ENCODE peak calls at places on chromosome 11, in five cellular contexts. G is A549, X is thoracic aorta, V is pancreas, E is K562. D is an unnamed sample. For H3K4me1, the result is how much of the 10 kb centered on the place peaks cover.

GRCh38 chr11:70853103-70853830 is 399.1 kb downstream of the SHANK2 start:
- DNase-seq in X (no peak), V (no peak), E (no peak), G (no peak), D (no peak)

GRCh38 chr11:23903044-23903704 is 593.7 kb upstream of the LUZP2 start:
- DNase-seq in V (no peak), E (no peak), X (no peak), G (peak), D (no peak)

GRCh38 chr11:21115999-21116398 is 446.6 kb downstream of the NELL1 start:
- DNase-seq in X (no peak), E (no peak), G (no peak), V (no peak), D (no peak)

GRCh38 chr11:62435741-62436485 is 17.1 kb downstream of the SCGB1A1 start:
- DNase-seq in X (no peak), G (no peak), E (no peak), V (no peak), D (peak)

GRCh38 chr11:125148743-125149142 is 15.8 kb upstream of the PKNOX2 start:
- DNase-seq in G (no peak), V (no peak), X (no peak), E (no peak), D (no peak)

GRCh38 chr11:1939006-1939626 is 8.0 kb upstream of the MRPL23 start:
- DNase-seq in G (no peak), V (peak), X (no peak), E (no peak), D (no peak)

GRCh38 chr11:64225608-64226506 is at the start of the genes NUDT22 and TRPT1:
- DNase-seq in V (peak), G (peak), X (no peak), E (peak), D (peak)

GRCh38 chr11:120780239-120780638 is 243.7 kb upstream of the TBCEL start:
- DNase-seq in V (no peak), G (no peak), E (no peak), X (no peak), D (no peak)

GRCh38 chr11:74493816-74494630 is 499 bp upstream of the LIPT2 start:
- DNase-seq in V (peak), X (no peak), E (no peak), G (peak), D (no peak)

GRCh38 chr11:4464216-4465159 is 15.4 kb downstream of the OR52K2 start:
- DNase-seq in V (no peak), X (no peak), E (no peak), G (peak), D (no peak)

GRCh38 chr11:34790620-34791019 is 125.6 kb downstream of the APIP start:
- DNase-seq in V (no peak), G (no peak), X (no peak), E (no peak), D (no peak)

GRCh38 chr11:4455439-4455838 is 6.3 kb downstream of the OR52K2 start:
- DNase-seq in X (no peak), G (no peak), V (no peak), E (no peak), D (no peak)

GRCh38 chr11:37988031-37988430 is 1390.0 kb upstream of the RAG2 start:
- DNase-seq in X (no peak), G (no peak), V (no peak), E (no peak), D (no peak)

GRCh38 chr11:116488836-116489389 is 283.9 kb downstream of the BUD13 start:
- DNase-seq in V (no peak), E (no peak), X (no peak), G (no peak), D (no peak)

GRCh38 chr11:132284611-132285010 is 914.2 kb downstream of the NTM start:
- DNase-seq in E (no peak), V (no peak), X (no peak), G (no peak), D (no peak)

GRCh38 chr11:76910620-76911414 is 50.1 kb downstream of the ACER3 start:
- DNase-seq in E (no peak), G (no peak), X (no peak), V (peak), D (no peak)

GRCh38 chr11:116420770-116421528 is 351.8 kb downstream of the BUD13 start:
- DNase-seq in X (no peak), E (no peak), V (no peak), G (peak), D (peak)

GRCh38 chr11:131201674-131202073 is 168.7 kb upstream of the NTM start:
- DNase-seq in V (no peak), E (no peak), G (no peak), X (no peak), D (no peak)

GRCh38 chr11:102471474-102471873 is 18.9 kb upstream of the TMEM123 start:
- DNase-seq in V (no peak), G (no peak), X (no peak), E (no peak), D (no peak)

GRCh38 chr11:6326980-6327379 is 6.7 kb upstream of the CAVIN3 start:
- DNase-seq in G (no peak), X (no peak), E (no peak), V (no peak), D (no peak)

GRCh38 chr11:121580154-121580553 is 127.4 kb upstream of the SORL1-AS1 start:
- DNase-seq in E (no peak), G (no peak), V (no peak), X (no peak), D (no peak)

DNA sequence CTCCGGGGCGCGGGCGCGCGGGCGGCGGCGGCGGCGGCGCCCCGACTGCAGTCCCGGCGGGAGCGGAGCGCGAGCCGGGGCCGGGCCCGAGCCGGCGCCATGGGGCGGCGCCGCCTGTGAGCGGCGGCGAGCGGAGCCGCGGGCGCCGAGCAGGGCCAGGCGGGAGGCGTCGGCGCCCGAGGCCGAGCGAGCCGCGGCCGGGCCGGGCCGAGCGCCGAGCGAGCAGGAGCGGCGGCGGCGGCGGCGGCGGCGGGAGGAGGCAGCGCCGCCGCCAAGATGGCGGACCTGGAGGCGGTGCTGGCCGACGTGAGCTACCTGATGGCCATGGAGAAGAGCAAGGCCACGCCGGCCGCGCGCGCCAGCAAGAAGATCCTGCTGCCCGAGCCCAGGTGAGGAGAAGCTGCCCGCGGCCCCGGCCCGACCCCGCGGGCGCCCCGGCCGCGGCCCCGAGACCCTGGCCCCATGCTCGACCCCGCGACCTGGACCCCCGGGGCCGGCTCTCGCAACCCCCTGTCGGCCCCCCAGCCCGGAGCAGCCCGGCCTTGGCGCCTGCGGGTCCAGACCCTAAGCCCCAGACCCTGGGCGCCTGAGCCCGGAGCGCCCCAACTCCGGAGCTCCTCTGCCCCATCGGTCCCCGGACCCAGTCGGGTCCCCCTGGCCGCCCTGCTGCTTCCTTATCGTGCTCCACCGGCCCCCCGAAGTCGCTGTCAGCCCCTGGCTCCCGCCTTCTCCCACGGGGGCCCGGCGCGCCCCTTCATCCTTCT is at the start of gene GRK2:
- DNase-seq in E (peak), X (no peak), V (peak), G (peak), D (no peak)
- H3K4me1 ChIP-seq in E (under half), X (under half), V (under half), G (under half), D (half or more)

DNA sequence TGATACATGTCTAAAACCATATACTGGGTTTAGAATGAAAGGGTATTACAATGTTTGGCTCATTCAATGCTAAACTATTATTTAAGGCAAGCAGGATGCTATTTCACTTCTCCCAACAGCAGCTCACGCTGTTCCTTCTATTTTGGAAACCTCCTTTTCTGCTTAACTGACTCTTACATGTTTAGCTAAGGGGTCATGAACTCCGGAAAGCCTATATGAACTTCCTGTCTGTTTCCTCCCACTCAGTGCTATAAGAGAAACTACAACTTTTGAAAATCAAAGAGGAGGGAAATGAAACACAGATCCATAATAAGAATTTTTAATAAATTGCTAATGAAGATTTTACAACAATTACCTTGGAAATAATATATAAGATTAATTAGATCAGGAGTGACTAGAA is 30.9 kb downstream of the SLC36A4 start:
- DNase-seq in G (no peak), X (no peak), E (no peak), V (no peak), D (no peak)
- H3K4me3 ChIP-seq in G (no peak), X (no peak), E (no peak), V (no peak), D (no peak)

DNA sequence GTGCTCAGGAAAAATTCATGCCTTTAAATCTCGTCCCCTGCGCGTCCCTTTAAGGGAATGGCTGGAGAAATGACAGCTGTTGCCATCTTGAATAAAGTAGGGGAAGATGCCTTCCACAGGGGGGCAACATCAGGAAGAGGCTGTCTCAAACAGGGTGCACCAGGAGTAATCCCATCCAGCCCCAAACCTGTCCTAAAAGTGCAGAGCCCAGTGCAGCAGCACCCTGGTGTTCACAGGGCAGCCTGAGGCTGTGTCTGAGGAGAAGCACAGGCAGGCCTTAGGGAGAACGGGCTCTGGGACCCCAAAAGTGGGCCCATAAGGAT is 10.8 kb upstream of the C11orf96 start:
- DNase-seq in V (no peak), E (no peak), X (no peak), G (peak), D (no peak)
- H3K27ac ChIP-seq in V (no peak), E (no peak), X (no peak), G (no peak), D (peak)

GRCh38 chr11:59012942-59013256 is 73.2 kb upstream of the GLYATL1B start:
- DNase-seq in V (peak), G (no peak), E (no peak), X (no peak), D (no peak)
- H3K4me1 ChIP-seq in V (under half), G (under half), E (under half), X (under half), D (under half)

GRCh38 chr11:794766-795637 is 3.1 kb downstream of the SLC25A22 start:
- DNase-seq in G (no peak), E (no peak), X (no peak), V (peak), D (peak)
- H3K4me3 ChIP-seq in G (no peak), E (peak), X (peak), V (peak), D (peak)

GRCh38 chr11:75783416-75784084 is 15.0 kb downstream of the DGAT2 start:
- DNase-seq in V (no peak), E (no peak), X (no peak), G (no peak), D (no peak)
- H3K27ac ChIP-seq in V (no peak), E (no peak), X (no peak), G (no peak), D (no peak)

DNA sequence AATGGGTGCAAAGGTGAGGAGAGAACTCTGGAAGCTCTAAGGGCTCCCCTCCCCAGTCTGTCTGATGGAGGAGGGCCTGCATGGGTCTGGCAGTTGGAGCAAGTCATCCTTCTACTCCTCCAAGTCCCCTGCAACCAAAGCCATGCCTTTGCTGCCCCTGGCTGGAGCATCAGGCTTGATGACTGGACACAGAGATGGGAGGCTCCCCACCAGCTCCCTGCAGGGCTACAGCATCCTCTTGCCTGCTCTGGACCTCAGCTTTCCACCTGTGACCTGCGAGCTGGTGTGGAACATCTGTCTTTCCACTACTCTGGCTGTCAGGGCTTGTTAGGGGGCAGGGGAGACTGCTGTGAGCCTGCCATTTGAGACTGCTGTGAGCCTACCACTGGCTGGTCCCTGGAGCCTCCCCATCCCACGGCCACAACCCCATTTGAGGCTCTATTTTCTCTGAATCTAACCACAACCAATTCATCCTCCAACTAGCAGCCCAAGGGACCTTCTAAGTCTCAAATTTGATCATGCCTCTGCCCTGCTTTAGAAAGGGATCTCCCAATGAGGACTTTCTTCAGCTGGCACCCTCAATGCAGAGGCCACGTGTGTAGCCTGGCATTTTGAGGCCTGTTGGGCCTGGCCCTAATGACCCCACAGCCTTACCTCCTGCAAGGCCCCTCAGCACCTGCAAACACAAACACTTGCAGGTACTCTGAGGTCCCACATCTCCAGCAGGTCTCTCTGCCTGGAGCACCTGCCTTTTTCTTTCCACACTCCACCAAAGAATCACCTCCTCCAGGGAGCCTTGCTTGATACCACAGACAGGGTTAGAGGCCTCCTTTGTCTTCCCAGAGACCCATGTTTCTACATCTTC is 9.9 kb downstream of the P2RY6 start:
- DNase-seq in V (no peak), G (no peak), E (no peak), X (no peak), D (no peak)
- H3K4me1 ChIP-seq in V (under half), G (under half), E (under half), X (under half), D (under half)

GRCh38 chr11:78310500-78310909 is 107.1 kb downstream of the GAB2 start:
- DNase-seq in X (peak), E (no peak), V (no peak), G (no peak), D (peak)
- H3K4me3 ChIP-seq in X (peak), E (no peak), V (no peak), G (no peak), D (no peak)

DNA sequence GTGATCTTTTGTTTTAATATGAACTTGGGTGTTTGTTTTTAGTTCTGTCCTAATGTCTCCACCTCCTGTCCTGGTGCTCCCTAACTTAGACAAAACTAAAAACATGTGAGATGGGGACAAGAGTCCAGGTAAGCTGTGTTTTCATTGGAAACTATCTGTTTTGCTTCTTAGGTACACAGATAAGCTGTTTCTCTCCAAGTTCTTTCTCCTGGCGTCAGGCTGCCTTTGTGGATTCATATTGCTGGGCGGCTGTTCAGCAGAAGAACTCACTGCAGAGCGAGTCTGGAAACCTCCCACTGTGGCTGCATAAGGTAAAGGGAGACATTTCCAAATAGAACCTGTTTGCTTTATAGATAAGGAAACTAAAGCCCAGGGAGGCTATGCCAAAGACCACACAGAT is 24.7 kb downstream of the PANX1 start:
- DNase-seq in E (no peak), X (no peak), V (no peak), G (no peak), D (no peak)
- H3K27ac ChIP-seq in E (no peak), X (peak), V (no peak), G (no peak), D (no peak)

GRCh38 chr11:16785520-16786128 is 47.2 kb downstream of the C11orf58 start:
- DNase-seq in E (peak), V (peak), X (no peak), G (peak), D (peak)

GRCh38 chr11:16784671-16785070 is 46.2 kb downstream of the C11orf58 start:
- DNase-seq in V (no peak), E (no peak), G (no peak), X (no peak), D (peak)

GRCh38 chr11:16787035-16787744 is 48.7 kb downstream of the C11orf58 start:
- DNase-seq in X (no peak), V (no peak), E (no peak), G (no peak), D (peak)

GRCh38 chr11:16784097-16784496 is 45.6 kb downstream of the C11orf58 start:
- DNase-seq in X (no peak), V (no peak), E (no peak), G (no peak), D (no peak)

GRCh38 chr11:16786131-16786530 is 47.7 kb downstream of the C11orf58 start:
- DNase-seq in E (no peak), V (no peak), X (no peak), G (no peak), D (no peak)
- H3K4me1 ChIP-seq in E (under half), V (under half), X (under half), G (under half), D (under half)

D was measured in testis.